ENCODE peak calls at places on chromosomes 6 and 20, in ten cellular contexts. Y is stimulated activated CD8-positive, alpha-beta memory T cell treated with anti-CD3 and anti-CD28 coated beads, Interleukin-7, amount 100 ng/mL, for 4 hours; P is left lung; S is HEK293T; I is esophagus muscularis mucosa; X is ACHN; G is sigmoid colon; R is A172; Q is kidney tubule cell; H is left ventricle myocardium inferior. F is an unnamed sample.

GRCh38 chr6:31462964-31463940 is 34.7 kb upstream of the MICB start:
- DNase-seq in Y (peak), P (peak), S (peak), I (peak), X (peak), G (peak), R (peak), Q (peak), H (peak), F (peak)

GRCh38 chr20:52824494-52825216 is 147.5 kb upstream of the TSHZ2 start:
- DNase-seq in Y (no peak), P (no peak), S (no peak), I (no peak), X (no peak), G (no peak), R (no peak), Q (no peak), H (no peak), F (no peak)

GRCh38 chr20:20685635-20686034 is 26.8 kb downstream of the RALGAPA2 start:
- DNase-seq in Y (no peak), P (no peak), S (no peak), I (no peak), X (no peak), G (no peak), R (no peak), Q (peak), H (no peak), F (no peak)

GRCh38 chr6:124530926-124531325 is 431.3 kb upstream of the RNF217 start:
- DNase-seq in Y (no peak), P (no peak), S (no peak), I (no peak), X (no peak), G (no peak), R (no peak), Q (peak), H (no peak), F (no peak)

GRCh38 chr20:42093041-42093440 is 474.9 kb upstream of the CHD6 start:
- DNase-seq in Y (no peak), P (no peak), S (no peak), I (no peak), X (no peak), G (no peak), R (no peak), Q (no peak), H (no peak), F (no peak)

GRCh38 chr6:135722182-135722581 is 129.3 kb upstream of the PDE7B start:
- DNase-seq in Y (no peak), P (no peak), S (no peak), I (no peak), X (peak), G (no peak), R (peak), Q (peak), H (no peak), F (no peak)

GRCh38 chr20:32775240-32775991 is 13.2 kb downstream of the DNMT3B start:
- DNase-seq in Y (no peak), P (no peak), S (no peak), I (no peak), X (no peak), G (no peak), R (no peak), Q (peak), H (no peak), F (no peak)

GRCh38 chr20:48956052-48956451 is 34.5 kb downstream of the ARFGEF2 start:
- DNase-seq in Y (no peak), P (no peak), S (no peak), I (no peak), X (no peak), G (no peak), R (no peak), Q (no peak), H (no peak), F (no peak)

GRCh38 chr6:168849459-168849858 is 404.2 kb downstream of the THBS2 start:
- DNase-seq in Y (no peak), P (no peak), S (no peak), I (no peak), X (no peak), G (no peak), R (no peak), Q (no peak), H (no peak), F (no peak)